ENCODE peak calls at places on chromosome 19, in eight cellular contexts. One of them, this sample, is unnamed.

GRCh38 chr19:44694184-44694579 is 4.8 kb upstream of the CEACAM16 start:
- DNase-seq in neural crest cell: no peak
- DNase-seq in GM12865: peak; percentile 43
- DNase-seq in SHP77: no peak
- DNase-seq in neuronal stem cell: no peak
- DNase-seq in mesendoderm: peak; percentile 45
- DNase-seq in GM03348: no peak
- DNase-seq in stromal cell of bone marrow: no peak
- DNase-seq in this sample: no peak

GRCh38 chr19:17091758-17092333 is 16.3 kb downstream of the MYO9B start:
- DNase-seq in stromal cell of bone marrow: no peak
- DNase-seq in SHP77: no peak
- DNase-seq in mesendoderm: peak; percentile 25
- DNase-seq in GM03348: no peak
- DNase-seq in neuronal stem cell: no peak
- DNase-seq in neural crest cell: no peak
- DNase-seq in GM12865: no peak
- DNase-seq in this sample: no peak

GRCh38 chr19:44592451-44592890 is 20.9 kb upstream of the IGSF23 start:
- DNase-seq in neural crest cell: no peak
- DNase-seq in SHP77: no peak
- DNase-seq in neuronal stem cell: no peak
- DNase-seq in stromal cell of bone marrow: no peak
- DNase-seq in GM12865: no peak
- DNase-seq in mesendoderm: peak; percentile 80
- DNase-seq in GM03348: no peak
- DNase-seq in this sample: no peak

GRCh38 chr19:47353307-47353712 is 4.2 kb downstream of the DHX34 start:
- DNase-seq in SHP77: peak; percentile 68
- DNase-seq in GM12865: no peak
- DNase-seq in stromal cell of bone marrow: no peak
- DNase-seq in neural crest cell: no peak
- DNase-seq in GM03348: no peak
- DNase-seq in neuronal stem cell: no peak
- DNase-seq in mesendoderm: no peak
- DNase-seq in this sample: no peak

GRCh38 chr19:42442833-42443232 is at the start of gene CXCL17:
- DNase-seq in stromal cell of bone marrow: no peak
- DNase-seq in GM12865: no peak
- DNase-seq in mesendoderm: no peak
- DNase-seq in SHP77: no peak
- DNase-seq in GM03348: no peak
- DNase-seq in neural crest cell: no peak
- DNase-seq in neuronal stem cell: no peak
- DNase-seq in this sample: no peak

GRCh38 chr19:33302175-33302973 is at the start of gene CEBPA:
- DNase-seq in GM03348: peak; percentile 93
- DNase-seq in neural crest cell: peak; percentile 72
- DNase-seq in SHP77: peak; percentile 81
- DNase-seq in stromal cell of bone marrow: peak; percentile 50
- DNase-seq in mesendoderm: peak; percentile 92
- DNase-seq in neuronal stem cell: peak; percentile 90
- DNase-seq in GM12865: peak; percentile 81
- DNase-seq in this sample: peak; percentile 57

GRCh38 chr19:10417598-10418280 is 2.6 kb upstream of the PDE4A start:
- DNase-seq in neuronal stem cell: no peak
- DNase-seq in stromal cell of bone marrow: no peak
- DNase-seq in GM12865: no peak
- DNase-seq in neural crest cell: no peak
- DNase-seq in GM03348: no peak
- DNase-seq in SHP77: no peak
- DNase-seq in mesendoderm: peak; percentile 70
- DNase-seq in this sample: no peak

GRCh38 chr19:29767039-29767735 is 44.6 kb upstream of the CCNE1 start:
- DNase-seq in GM03348: no peak
- DNase-seq in stromal cell of bone marrow: no peak
- DNase-seq in GM12865: no peak
- DNase-seq in neural crest cell: no peak
- DNase-seq in mesendoderm: no peak
- DNase-seq in neuronal stem cell: no peak
- DNase-seq in SHP77: no peak
- DNase-seq in this sample: no peak

GRCh38 chr19:55494172-55494761 is 6.0 kb downstream of the SSC5D start:
- DNase-seq in stromal cell of bone marrow: peak; percentile 53
- DNase-seq in SHP77: no peak
- DNase-seq in mesendoderm: no peak
- DNase-seq in GM12865: no peak
- DNase-seq in GM03348: peak; percentile 89
- DNase-seq in neural crest cell: no peak
- DNase-seq in neuronal stem cell: no peak
- DNase-seq in this sample: no peak

GRCh38 chr19:22882797-22883196 is 50.7 kb downstream of the ZNF723 start:
- DNase-seq in mesendoderm: peak; percentile 64
- DNase-seq in SHP77: no peak
- DNase-seq in GM03348: no peak
- DNase-seq in neuronal stem cell: no peak
- DNase-seq in neural crest cell: no peak
- DNase-seq in stromal cell of bone marrow: peak; percentile 5
- DNase-seq in GM12865: peak; percentile 3
- DNase-seq in this sample: no peak

GRCh38 chr19:597406-598315 is 8.0 kb downstream of the HCN2 start:
- DNase-seq in neural crest cell: no peak
- DNase-seq in stromal cell of bone marrow: no peak
- DNase-seq in GM12865: no peak
- DNase-seq in GM03348: no peak
- DNase-seq in neuronal stem cell: no peak
- DNase-seq in SHP77: no peak
- DNase-seq in mesendoderm: no peak
- DNase-seq in this sample: no peak

GRCh38 chr19:31502536-31503170 is 153.4 kb upstream of the TSHZ3 start:
- DNase-seq in SHP77: no peak
- DNase-seq in stromal cell of bone marrow: no peak
- DNase-seq in GM12865: no peak
- DNase-seq in mesendoderm: no peak
- DNase-seq in neural crest cell: no peak
- DNase-seq in neuronal stem cell: no peak
- DNase-seq in GM03348: no peak
- DNase-seq in this sample: no peak

GRCh38 chr19:15291666-15292065 is 40.7 kb downstream of the BRD4 start:
- DNase-seq in neural crest cell: no peak
- DNase-seq in neuronal stem cell: no peak
- DNase-seq in stromal cell of bone marrow: no peak
- DNase-seq in GM03348: no peak
- DNase-seq in GM12865: peak; percentile 31
- DNase-seq in mesendoderm: no peak
- DNase-seq in SHP77: no peak
- DNase-seq in this sample: no peak

GRCh38 chr19:16914421-16914820 is 25.6 kb downstream of the F2RL3 start:
- DNase-seq in neural crest cell: no peak
- DNase-seq in GM03348: no peak
- DNase-seq in mesendoderm: no peak
- DNase-seq in GM12865: no peak
- DNase-seq in SHP77: no peak
- DNase-seq in stromal cell of bone marrow: no peak
- DNase-seq in neuronal stem cell: no peak
- DNase-seq in this sample: no peak

GRCh38 chr19:30069535-30070197 is 127.6 kb downstream of the URI1 start:
- DNase-seq in neural crest cell: no peak
- DNase-seq in SHP77: no peak
- DNase-seq in stromal cell of bone marrow: no peak
- DNase-seq in GM12865: no peak
- DNase-seq in neuronal stem cell: no peak
- DNase-seq in mesendoderm: no peak
- DNase-seq in GM03348: no peak
- DNase-seq in this sample: no peak

GRCh38 chr19:18006895-18007604 is 920 bp upstream of the ARRDC2 start:
- DNase-seq in mesendoderm: peak; percentile 82
- DNase-seq in GM03348: peak; percentile 91
- DNase-seq in neural crest cell: peak; percentile 85
- DNase-seq in GM12865: peak; percentile 83
- DNase-seq in SHP77: peak; percentile 45
- DNase-seq in neuronal stem cell: peak; percentile 78
- DNase-seq in stromal cell of bone marrow: no peak
- DNase-seq in this sample: peak; percentile 74

GRCh38 chr19:37654118-37654517 is 1.1 kb downstream of the ZFP30 start:
- DNase-seq in stromal cell of bone marrow: no peak
- DNase-seq in neural crest cell: no peak
- DNase-seq in neuronal stem cell: no peak
- DNase-seq in SHP77: no peak
- DNase-seq in mesendoderm: no peak
- DNase-seq in GM12865: no peak
- DNase-seq in GM03348: peak; percentile 35
- DNase-seq in this sample: no peak

GRCh38 chr19:42159942-42160341 is 27.7 kb upstream of the POU2F2 start:
- DNase-seq in GM03348: no peak
- DNase-seq in neuronal stem cell: no peak
- DNase-seq in stromal cell of bone marrow: no peak
- DNase-seq in GM12865: no peak
- DNase-seq in mesendoderm: no peak
- DNase-seq in neural crest cell: no peak
- DNase-seq in SHP77: no peak
- DNase-seq in this sample: no peak

GRCh38 chr19:18173572-18174294 is at the start of gene IFI30:
- DNase-seq in SHP77: peak; percentile 82
- DNase-seq in GM12865: peak; percentile 91
- DNase-seq in GM03348: peak; percentile 90
- DNase-seq in mesendoderm: peak; percentile 77
- DNase-seq in stromal cell of bone marrow: no peak
- DNase-seq in neuronal stem cell: no peak
- DNase-seq in neural crest cell: no peak
- DNase-seq in this sample: no peak

GRCh38 chr19:23190341-23190740 is 59.9 kb downstream of the ZNF724 start:
- DNase-seq in SHP77: no peak
- DNase-seq in mesendoderm: no peak
- DNase-seq in neural crest cell: no peak
- DNase-seq in GM03348: no peak
- DNase-seq in neuronal stem cell: no peak
- DNase-seq in stromal cell of bone marrow: no peak
- DNase-seq in GM12865: no peak
- DNase-seq in this sample: no peak

GRCh38 chr19:33684550-33685303 is 63.0 kb downstream of the CHST8 start:
- DNase-seq in mesendoderm: peak; percentile 21
- DNase-seq in neural crest cell: peak; percentile 14
- DNase-seq in GM03348: no peak
- DNase-seq in SHP77: peak; percentile 63
- DNase-seq in neuronal stem cell: no peak
- DNase-seq in GM12865: no peak
- DNase-seq in stromal cell of bone marrow: no peak
- DNase-seq in this sample: no peak

GRCh38 chr19:49290517-49290916 is 34.5 kb downstream of the SLC6A16 start:
- DNase-seq in GM03348: no peak
- DNase-seq in neural crest cell: no peak
- DNase-seq in mesendoderm: no peak
- DNase-seq in SHP77: no peak
- DNase-seq in stromal cell of bone marrow: no peak
- DNase-seq in GM12865: no peak
- DNase-seq in neuronal stem cell: no peak
- DNase-seq in this sample: no peak

GRCh38 chr19:55616395-55616875 is 7.9 kb downstream of the ZNF784 start:
- DNase-seq in GM03348: no peak
- DNase-seq in mesendoderm: no peak
- DNase-seq in stromal cell of bone marrow: no peak
- DNase-seq in neuronal stem cell: no peak
- DNase-seq in SHP77: no peak
- DNase-seq in GM12865: no peak
- DNase-seq in neural crest cell: no peak
- DNase-seq in this sample: no peak